ENCODE peak calls at places on chromosome 5, in five cellular contexts. Q, L, O, F and H are unnamed samples.

GRCh38 chr5:5979362-5979760 is 399.0 kb downstream of the MED10 start:
- DNase-seq in Q (no peak), L (no peak), O (no peak), F (no peak), H (no peak)

GRCh38 chr5:65837139-65837538 is 89.2 kb upstream of the ERBIN start:
- DNase-seq in Q (no peak), L (no peak), O (no peak), F (no peak), H (no peak)

GRCh38 chr5:6432206-6432605 is 16.5 kb upstream of the UBE2QL1 start:
- DNase-seq in Q (no peak), L (no peak), O (no peak), F (no peak), H (no peak)

GRCh38 chr5:103393131-103393754 is 134.7 kb downstream of the MACIR start:
- DNase-seq in Q (no peak), L (peak), O (no peak), F (no peak), H (no peak)

GRCh38 chr5:69374911-69375446 is 5.4 kb downstream of the RAD17 start:
- DNase-seq in Q (no peak), L (no peak), O (no peak), F (no peak), H (no peak)

GRCh38 chr5:17218353-17219005 is 1.0 kb downstream of the BASP1 start:
- DNase-seq in Q (no peak), L (no peak), O (no peak), F (peak), H (peak)

GRCh38 chr5:90602681-90603080 is 44.1 kb downstream of the ADGRV1 start:
- DNase-seq in Q (no peak), L (no peak), O (no peak), F (no peak), H (no peak)

GRCh38 chr5:65760504-65761275 is 38.7 kb downstream of the NLN start:
- DNase-seq in Q (peak), L (peak), O (no peak), F (peak), H (no peak)

GRCh38 chr5:35149041-35149440 is 81.2 kb downstream of the PRLR start:
- DNase-seq in Q (no peak), L (no peak), O (no peak), F (no peak), H (no peak)

GRCh38 chr5:179379321-179379890 is 34.1 kb upstream of the ADAMTS2 start:
- DNase-seq in Q (no peak), L (no peak), O (no peak), F (no peak), H (no peak)

GRCh38 chr5:73188764-73189521 is 15.9 kb downstream of the TMEM174 start:
- DNase-seq in Q (no peak), L (no peak), O (no peak), F (no peak), H (peak)

GRCh38 chr5:54727874-54728273 is 210.3 kb downstream of the SNX18 start:
- DNase-seq in Q (no peak), L (no peak), O (no peak), F (no peak), H (no peak)

GRCh38 chr5:158560170-158560569 is 539.5 kb downstream of the EBF1 start:
- DNase-seq in Q (no peak), L (no peak), O (no peak), F (peak), H (no peak)

GRCh38 chr5:81785311-81785710 is 34.4 kb upstream of the SSBP2 start:
- DNase-seq in Q (no peak), L (no peak), O (no peak), F (no peak), H (no peak)